ENCODE peak calls at places on chromosomes 5 and 9, in seven cellular contexts. B, R, T, C, H, A and W are unnamed samples.

GRCh38 chr9:125756499-125756898 is 9.3 kb downstream of the PBX3 start:
- DNase-seq in T (no peak), C (no peak), A (no peak), R (no peak), H (no peak), B (no peak), W (no peak)

GRCh38 chr5:160467555-160468418 is 46.1 kb downstream of the PTTG1 start:
- DNase-seq in R (peak; percentile 42), H (peak; percentile 83), T (peak; percentile 72), A (peak; percentile 93), C (peak; percentile 72), B (peak; percentile 97), W (peak; percentile 96)

GRCh38 chr5:136249678-136250266 is 56.8 kb upstream of the SMIM32 start:
- DNase-seq in A (no peak), R (peak; percentile 68), C (peak; percentile 44), T (no peak), B (peak; percentile 57), H (peak; percentile 26), W (peak; percentile 43)

GRCh38 chr5:158096835-158097234 is 237.9 kb upstream of the CLINT1 start:
- DNase-seq in B (no peak), H (no peak), R (no peak), A (no peak), T (no peak), C (no peak), W (no peak)

GRCh38 chr5:125348936-125349335 is 602.5 kb upstream of the ZNF608 start:
- DNase-seq in R (no peak), C (no peak), H (no peak), T (no peak), B (no peak), A (no peak), W (no peak)

GRCh38 chr9:78030553-78031270 is 899 bp downstream of the GNAQ start:
- DNase-seq in B (peak; percentile 74), R (peak; percentile 67), H (no peak), T (peak; percentile 59), C (peak; percentile 50), A (peak; percentile 83), W (peak; percentile 72)

GRCh38 chr9:32550046-32550608 is 2.0 kb upstream of the SMIM27 start:
- DNase-seq in C (no peak), B (no peak), H (peak; percentile 9), A (no peak), T (no peak), R (no peak), W (no peak)

GRCh38 chr5:59380350-59380951 is 513.1 kb downstream of the PDE4D start:
- DNase-seq in C (no peak), H (peak; percentile 56), B (peak; percentile 84), R (no peak), T (no peak), A (no peak), W (peak; percentile 69)

GRCh38 chr5:68172314-68172713 is 43.2 kb upstream of the PIK3R1 start:
- DNase-seq in C (peak; percentile 33), A (no peak), H (no peak), R (no peak), B (no peak), T (no peak), W (no peak)

GRCh38 chr5:100647461-100648230 is 112.5 kb downstream of the FAM174A start:
- DNase-seq in H (no peak), B (peak; percentile 54), A (peak; percentile 91), C (peak; percentile 41), R (peak; percentile 74), T (peak; percentile 2), W (no peak)

GRCh38 chr9:106829666-106830408 is 33.1 kb upstream of the ZNF462 start:
- DNase-seq in A (no peak), B (no peak), C (no peak), H (no peak), T (no peak), R (no peak), W (no peak)

GRCh38 chr5:59744531-59744992 is 149.0 kb downstream of the PDE4D start:
- DNase-seq in C (no peak), H (no peak), B (no peak), A (no peak), R (no peak), T (no peak), W (no peak)

GRCh38 chr9:113425072-113425471 is 14.5 kb downstream of the C9orf43 start:
- DNase-seq in B (no peak), R (no peak), H (no peak), C (no peak), T (no peak), A (no peak), W (no peak)

GRCh38 chr5:115349001-115349817 is 52.8 kb upstream of the CCDC112 start:
- DNase-seq in T (no peak), H (no peak), C (no peak), B (peak; percentile 53), R (no peak), A (no peak), W (no peak)
- TF ChIP-seq CTCF in T (no peak), H (no peak), C (no peak), B (no peak), R (no peak), A (no peak), W (no peak)

DNA sequence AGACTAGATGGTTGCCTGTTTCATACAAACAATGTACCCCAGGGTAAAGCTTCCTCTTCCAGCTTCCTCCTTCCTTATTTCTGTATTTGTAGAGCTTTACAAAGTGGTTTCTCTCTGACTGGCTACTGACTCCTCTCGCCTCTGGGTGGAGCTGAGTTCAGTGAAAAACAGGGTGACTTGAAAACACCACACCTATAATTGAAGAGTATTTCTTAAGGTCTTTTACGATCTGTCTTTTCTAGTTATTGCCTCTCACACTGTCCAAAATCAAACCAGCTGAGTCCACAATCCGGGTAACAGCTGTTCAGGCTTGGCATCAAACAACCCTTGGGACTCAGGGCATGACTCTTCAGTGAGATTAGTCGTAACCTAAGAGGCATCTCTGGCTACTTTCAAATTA is 200.4 kb downstream of the ARRDC3 start:
- DNase-seq in R (no peak), C (no peak), T (no peak), A (no peak), H (peak; percentile 13), B (peak; percentile 85), W (no peak)
- TF ChIP-seq CTCF in R (no peak), C (peak; percentile 22), T (no peak), A (no peak), H (peak; percentile 45), B (peak; percentile 46), W (no peak)

GRCh38 chr5:90421136-90421535 is 11.6 kb upstream of the CETN3 start:
- DNase-seq in B (peak; percentile 8), R (no peak), T (no peak), A (no peak), H (peak; percentile 19), C (no peak), W (peak; percentile 9)
- TF ChIP-seq CTCF in B (no peak), R (no peak), T (no peak), A (peak; percentile 16), H (peak; percentile 61), C (peak; percentile 19), W (no peak)

GRCh38 chr9:109910616-109911568 is 130.9 kb downstream of the PALM2AKAP2 start:
- DNase-seq in H (no peak), C (no peak), A (no peak), R (no peak), T (no peak), B (no peak), W (no peak)
- TF ChIP-seq CTCF in H (no peak), C (no peak), A (no peak), R (no peak), T (no peak), B (no peak), W (no peak)

GRCh38 chr5:39149966-39150365 is 69.4 kb downstream of the FYB1 start:
- DNase-seq in T (no peak), B (no peak), A (no peak), R (no peak), C (no peak), H (no peak), W (no peak)

GRCh38 chr5:39146831-39147540 is 72.4 kb downstream of the FYB1 start:
- DNase-seq in R (no peak), A (no peak), C (no peak), B (no peak), T (no peak), H (no peak), W (no peak)

GRCh38 chr5:39151731-39152130 is 67.6 kb downstream of the FYB1 start:
- DNase-seq in T (no peak), R (no peak), A (no peak), C (no peak), B (no peak), H (no peak), W (no peak)

GRCh38 chr5:39148983-39149534 is 70.3 kb downstream of the FYB1 start:
- DNase-seq in R (no peak), B (peak; percentile 30), H (no peak), A (no peak), C (no peak), T (no peak), W (no peak)
- TF ChIP-seq CTCF in R (peak; percentile 64), B (no peak), H (peak; percentile 56), A (peak; percentile 32), C (peak; percentile 41), T (peak; percentile 66), W (peak; percentile 62)

GRCh38 chr5:120082316-120083068 is 381.6 kb upstream of the PRR16 start:
- DNase-seq in T (no peak), C (no peak), B (no peak), R (no peak), H (no peak), A (no peak), W (no peak)
- TF ChIP-seq CTCF in T (no peak), C (peak; percentile 13), B (no peak), R (no peak), H (peak; percentile 18), A (no peak), W (no peak)

GRCh38 chr5:111158105-111158744 is 66.0 kb upstream of the CAMK4 start:
- DNase-seq in B (peak; percentile 69), T (peak; percentile 60), C (no peak), A (no peak), R (peak; percentile 85), H (peak; percentile 71), W (peak; percentile 90)

GRCh38 chr5:111165058-111165457 is 59.1 kb upstream of the CAMK4 start:
- DNase-seq in R (no peak), H (no peak), B (no peak), C (no peak), T (no peak), A (no peak), W (no peak)

GRCh38 chr5:111163000-111163399 is 61.2 kb upstream of the CAMK4 start:
- DNase-seq in A (no peak), C (no peak), H (no peak), T (no peak), B (no peak), R (no peak), W (peak; percentile 5)

DNA sequence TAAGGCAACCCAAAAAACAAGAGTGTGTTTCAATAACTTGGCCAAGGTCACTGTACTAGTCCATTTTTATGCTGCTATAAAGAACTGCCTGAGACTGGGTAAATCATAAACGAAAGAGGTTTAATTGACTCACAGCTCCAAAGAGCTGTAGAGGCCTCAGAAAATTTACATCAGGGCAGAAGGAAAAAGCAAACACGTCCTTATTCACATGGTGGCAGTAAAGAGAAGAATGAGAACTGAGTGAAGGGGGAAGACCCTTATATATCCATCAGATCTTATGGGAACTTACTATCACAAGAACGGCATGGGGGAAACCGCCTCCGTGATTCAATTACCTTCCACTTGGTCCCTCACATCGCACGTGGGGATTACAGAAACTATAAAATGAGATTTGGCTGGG is 64.3 kb upstream of the CAMK4 start:
- DNase-seq in R (no peak), A (no peak), C (no peak), H (no peak), T (no peak), B (no peak), W (peak; percentile 7)
- TF ChIP-seq CTCF in R (no peak), A (no peak), C (no peak), H (peak; percentile 29), T (no peak), B (no peak), W (no peak)